ENCODE peak calls at places on chromosome 16, in six cellular contexts. A, C, W, T, X and P are unnamed samples. For H3K4me1, the result is how much of the 10 kb centered on the place peaks cover.

GRCh38 chr16:67673712-67674580 is 7.3 kb downstream of the C16orf86 start:
- DNase-seq in A (no peak), C (no peak), W (no peak), T (no peak), X (no peak), P (no peak)

GRCh38 chr16:49492090-49492801 is 118.6 kb downstream of the C16orf78 start:
- DNase-seq in A (peak), C (peak), W (peak), T (no peak), X (peak), P (peak)

GRCh38 chr16:86306046-86306644 is 204.2 kb upstream of the FOXF1 start:
- DNase-seq in A (peak), C (no peak), W (no peak), T (no peak), X (no peak), P (peak)

GRCh38 chr16:23148513-23149266 is 562 bp downstream of the USP31 start:
- DNase-seq in A (peak), C (peak), W (peak), T (peak), X (peak), P (peak)

GRCh38 chr16:27485811-27486210 is 63.9 kb downstream of the GTF3C1 start:
- DNase-seq in A (no peak), C (no peak), W (no peak), T (no peak), X (no peak), P (no peak)

GRCh38 chr16:88624977-88625576 is 13.3 kb upstream of the IL17C start:
- DNase-seq in A (no peak), C (no peak), W (no peak), T (no peak), X (no peak), P (no peak)

GRCh38 chr16:17106243-17106791 is 364.4 kb downstream of the XYLT1 start:
- DNase-seq in A (no peak), C (no peak), W (no peak), T (no peak), X (no peak), P (no peak)

GRCh38 chr16:50708373-50709060 is 15.1 kb downstream of the NOD2 start:
- DNase-seq in A (no peak), C (no peak), W (no peak), T (no peak), X (no peak), P (no peak)

GRCh38 chr16:56048425-56049100 is 142.7 kb upstream of the GNAO1 start:
- DNase-seq in A (no peak), C (no peak), W (peak), T (no peak), X (no peak), P (no peak)
- H3K4me2 ChIP-seq in A (no peak), C (no peak), W (peak), T (no peak), X (no peak), P (no peak)

GRCh38 chr16:81841709-81842108 is 62.6 kb downstream of the PLCG2 start:
- DNase-seq in A (no peak), C (no peak), W (peak), T (no peak), X (no peak), P (no peak)

GRCh38 chr16:81843243-81843582 is 64.1 kb downstream of the PLCG2 start:
- DNase-seq in A (peak), C (no peak), W (no peak), T (no peak), X (no peak), P (no peak)

GRCh38 chr16:81838794-81839193 is 59.7 kb downstream of the PLCG2 start:
- DNase-seq in A (peak), C (no peak), W (peak), T (no peak), X (no peak), P (no peak)

GRCh38 chr16:81846105-81846504 is 67.0 kb downstream of the PLCG2 start:
- DNase-seq in A (no peak), C (no peak), W (no peak), T (no peak), X (no peak), P (no peak)

DNA sequence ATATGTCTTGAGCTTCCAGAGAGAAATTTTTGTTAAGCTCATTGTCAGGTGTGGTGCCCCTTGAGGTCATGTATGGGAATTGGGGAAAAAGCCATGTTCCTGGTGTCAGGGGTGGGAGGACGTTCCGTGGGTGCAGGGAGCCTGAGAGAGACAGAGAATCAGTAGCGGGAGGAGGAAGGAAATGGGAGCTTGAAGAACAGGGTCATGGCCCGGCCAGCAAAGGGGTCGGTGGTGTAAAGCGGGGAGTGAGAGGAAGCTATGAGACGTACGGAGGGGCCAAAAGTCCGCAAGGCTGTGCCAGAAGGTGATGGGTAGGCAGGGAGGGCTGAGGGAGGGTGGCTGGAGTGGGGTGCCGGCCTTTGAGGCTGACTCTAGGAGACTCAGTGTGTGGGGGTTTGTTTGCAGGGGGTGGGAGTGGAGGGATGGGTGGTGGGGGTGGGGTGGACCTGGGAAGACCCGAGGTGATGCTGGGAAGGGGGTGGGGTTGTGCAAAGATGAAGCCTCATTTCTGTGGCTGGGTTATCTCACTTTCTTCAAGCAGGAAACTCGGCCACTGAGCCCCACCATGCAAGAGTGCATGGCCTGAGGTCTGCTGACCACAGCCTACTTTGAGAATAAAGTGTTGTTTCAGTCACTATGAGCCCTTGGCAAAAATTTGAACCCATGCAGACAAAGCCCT is 63.6 kb downstream of the PLCG2 start:
- DNase-seq in A (no peak), C (no peak), W (no peak), T (no peak), X (no peak), P (no peak)
- H3K4me1 ChIP-seq in A (under half), C (under half), W (half or more), T (under half), X (under half), P (under half)

GRCh38 chr16:57300387-57301125 is 16.1 kb upstream of the PLLP start:
- DNase-seq in A (peak), C (peak), W (peak), T (peak), X (peak), P (peak)

GRCh38 chr16:57297856-57298255 is 13.4 kb upstream of the PLLP start:
- DNase-seq in A (no peak), C (no peak), W (peak), T (no peak), X (no peak), P (no peak)

GRCh38 chr16:57299719-57300386 is 15.4 kb upstream of the PLLP start:
- DNase-seq in A (peak), C (peak), W (peak), T (peak), X (peak), P (peak)

GRCh38 chr16:57301126-57301817 is 16.8 kb upstream of the PLLP start:
- DNase-seq in A (no peak), C (no peak), W (no peak), T (no peak), X (no peak), P (no peak)

DNA sequence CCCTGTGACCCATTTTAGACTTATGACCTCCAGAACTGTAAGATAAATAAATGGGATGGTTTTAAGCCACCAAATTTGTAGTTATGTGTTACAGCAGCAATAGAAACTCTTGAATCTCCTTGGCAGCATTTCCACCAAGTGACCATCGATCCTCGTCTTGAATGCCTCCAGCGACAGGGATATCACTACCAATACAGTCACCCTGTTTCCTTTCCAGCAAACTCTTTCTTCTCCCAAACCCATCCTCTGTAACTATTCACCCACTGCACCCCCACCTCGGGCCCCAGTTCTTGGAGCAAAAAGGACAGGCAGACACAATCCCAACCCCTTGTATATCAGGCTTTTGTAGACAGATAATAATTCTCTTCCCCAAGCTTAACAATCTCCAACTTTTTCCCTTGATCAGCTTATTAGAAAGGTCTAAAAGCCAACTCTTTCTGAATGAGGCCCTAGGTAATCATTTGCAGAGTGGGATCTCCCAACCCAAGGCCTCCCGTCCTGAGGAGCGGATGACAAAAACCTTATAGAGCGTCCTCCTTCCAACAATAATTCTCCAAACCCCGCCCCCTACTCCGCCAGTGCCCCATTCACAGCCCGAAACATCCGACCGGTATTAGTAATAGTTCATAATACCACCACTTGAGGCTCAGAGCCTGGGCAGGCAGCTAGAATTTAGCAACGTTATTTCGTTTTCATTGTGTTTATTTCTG is 14.7 kb upstream of the PLLP start:
- DNase-seq in A (peak), C (peak), W (no peak), T (peak), X (peak), P (no peak)
- H3K4me2 ChIP-seq in A (peak), C (peak), W (peak), T (peak), X (peak), P (peak)

GRCh38 chr16:316741-317464 is 33.9 kb downstream of the PDIA2 start:
- DNase-seq in A (no peak), C (no peak), W (no peak), T (no peak), X (no peak), P (no peak)

GRCh38 chr16:320206-320605 is 32.3 kb downstream of the AXIN1 start:
- DNase-seq in A (no peak), C (no peak), W (no peak), T (no peak), X (no peak), P (no peak)

GRCh38 chr16:318628-319027 is 33.9 kb downstream of the AXIN1 start:
- DNase-seq in A (no peak), C (no peak), W (peak), T (peak), X (peak), P (no peak)

GRCh38 chr16:314351-314750 is 31.4 kb downstream of the PDIA2 start:
- DNase-seq in A (no peak), C (no peak), W (no peak), T (no peak), X (no peak), P (no peak)

DNA sequence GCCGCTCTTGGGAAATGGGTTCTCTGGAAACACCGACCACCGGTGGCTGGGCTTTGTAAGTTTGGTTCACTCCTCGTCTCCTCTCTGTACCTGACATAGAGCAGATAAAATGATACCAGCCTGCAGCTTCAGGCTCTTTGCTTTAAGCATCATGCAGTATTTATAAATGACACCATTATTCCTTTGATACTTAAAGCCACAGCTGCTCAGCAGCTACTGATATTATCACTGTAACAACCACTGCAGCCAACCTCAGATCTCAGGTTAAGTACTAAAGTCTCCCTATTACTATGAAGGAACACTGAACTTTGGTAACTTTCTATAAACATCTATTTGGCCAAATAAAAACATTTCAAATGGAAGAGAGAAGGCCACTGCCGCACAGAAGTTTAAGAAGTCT is 34.6 kb downstream of the PDIA2 start:
- DNase-seq in A (no peak), C (no peak), W (no peak), T (no peak), X (no peak), P (no peak)
- H3K4me1 ChIP-seq in A (under half), C (under half), W (under half), T (under half), X (under half), P (under half)

GRCh38 chr16:63976345-63976744 is 1145.5 kb downstream of the CDH11 start:
- DNase-seq in A (no peak), C (no peak), W (no peak), T (no peak), X (no peak), P (no peak)
- H3K4me2 ChIP-seq in A (no peak), C (no peak), W (no peak), T (no peak), X (no peak), P (no peak)

GRCh38 chr16:3010510-3010909 is 2.2 kb upstream of the CLDN9 start:
- DNase-seq in A (no peak), C (no peak), W (no peak), T (no peak), X (no peak), P (no peak)
- H3K4me1 ChIP-seq in A (under half), C (half or more), W (under half), T (half or more), X (under half), P (under half)

DNA sequence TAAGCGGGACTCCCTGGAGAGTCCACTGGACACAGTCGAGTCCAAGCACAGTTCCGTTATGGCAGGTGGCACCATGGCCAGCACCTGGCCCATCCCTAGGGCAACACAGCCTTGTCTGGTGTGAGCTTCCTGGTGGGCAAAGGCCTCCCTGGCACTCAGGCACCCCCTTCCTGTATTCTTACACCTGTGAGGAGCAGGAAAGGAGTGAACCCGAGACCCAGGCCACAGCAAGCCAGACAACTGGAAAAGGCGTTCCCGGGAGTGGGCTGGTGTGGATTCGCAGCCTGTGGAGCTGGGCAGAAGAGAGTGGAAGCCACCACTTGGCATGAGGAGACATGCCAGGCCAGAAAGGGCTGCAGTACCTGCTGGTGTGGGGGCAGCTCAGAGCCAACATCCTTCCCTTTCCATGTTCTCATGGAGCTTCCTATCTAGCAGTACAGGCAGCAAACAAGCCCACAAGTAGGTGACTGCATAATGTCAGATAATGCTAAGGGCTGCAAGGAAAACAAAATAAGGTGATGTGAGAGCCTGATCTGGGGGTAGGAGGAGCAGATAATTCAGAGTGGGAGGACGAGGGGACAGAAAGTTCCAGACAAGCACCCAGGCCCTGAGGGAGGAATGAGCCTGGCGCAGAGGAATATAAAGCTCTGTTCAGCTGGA is 87.0 kb downstream of the GNAO1 start:
- DNase-seq in A (no peak), C (no peak), W (no peak), T (no peak), X (no peak), P (no peak)
- H3K4me2 ChIP-seq in A (no peak), C (no peak), W (no peak), T (no peak), X (no peak), P (no peak)

GRCh38 chr16:11667221-11667823 is 933 bp upstream of the SNN start:
- DNase-seq in A (peak), C (no peak), W (no peak), T (no peak), X (no peak), P (no peak)
- H3K4me1 ChIP-seq in A (under half), C (under half), W (half or more), T (half or more), X (under half), P (under half)